ENCODE peak calls at places on chromosome 19, in four cellular contexts. One of them, this sample, is unnamed.

GRCh38 chr19:35000338-35000646 is 169 bp downstream of the GRAMD1A start:
- DNase-seq in germinal center: no peak
- DNase-seq in DMS 273 treated with DMSO at 0.1 percent for 48 hours: no peak
- DNase-seq in amniotic stem cell: no peak
- DNase-seq in this sample: no peak

GRCh38 chr19:30049226-30049625 is 107.2 kb downstream of the URI1 start:
- DNase-seq in germinal center: no peak
- DNase-seq in DMS 273 treated with DMSO at 0.1 percent for 48 hours: no peak
- DNase-seq in amniotic stem cell: no peak
- DNase-seq in this sample: no peak

GRCh38 chr19:31733591-31733990 is 384.4 kb upstream of the TSHZ3 start:
- DNase-seq in germinal center: no peak
- DNase-seq in DMS 273 treated with DMSO at 0.1 percent for 48 hours: no peak
- DNase-seq in amniotic stem cell: no peak
- DNase-seq in this sample: no peak

GRCh38 chr19:5323475-5323811 is 17.2 kb downstream of the PTPRS start:
- DNase-seq in germinal center: no peak
- DNase-seq in DMS 273 treated with DMSO at 0.1 percent for 48 hours: no peak
- DNase-seq in amniotic stem cell: no peak
- DNase-seq in this sample: no peak

GRCh38 chr19:33186835-33187540 is 7.1 kb upstream of the LRP3 start:
- DNase-seq in germinal center: no peak
- DNase-seq in DMS 273 treated with DMSO at 0.1 percent for 48 hours: no peak
- DNase-seq in amniotic stem cell: no peak
- DNase-seq in this sample: no peak

GRCh38 chr19:10010247-10010691 is at the start of gene COL5A3:
- DNase-seq in germinal center: no peak
- DNase-seq in DMS 273 treated with DMSO at 0.1 percent for 48 hours: no peak
- DNase-seq in amniotic stem cell: no peak
- DNase-seq in this sample: no peak

GRCh38 chr19:11202488-11203193 is 5.3 kb upstream of the KANK2 start:
- DNase-seq in germinal center: no peak
- DNase-seq in DMS 273 treated with DMSO at 0.1 percent for 48 hours: no peak
- DNase-seq in amniotic stem cell: no peak
- DNase-seq in this sample: no peak

GRCh38 chr19:13291913-13292312 is 141.7 kb downstream of the IER2 start:
- DNase-seq in germinal center: no peak
- DNase-seq in DMS 273 treated with DMSO at 0.1 percent for 48 hours: no peak
- DNase-seq in amniotic stem cell: no peak
- DNase-seq in this sample: no peak

GRCh38 chr19:48999481-49000325 is 6.0 kb downstream of the RUVBL2 start:
- DNase-seq in germinal center: peak
- DNase-seq in DMS 273 treated with DMSO at 0.1 percent for 48 hours: no peak
- DNase-seq in amniotic stem cell: peak
- DNase-seq in this sample: peak

GRCh38 chr19:575527-576506 is 3.4 kb downstream of the BSG start:
- DNase-seq in germinal center: no peak
- DNase-seq in DMS 273 treated with DMSO at 0.1 percent for 48 hours: no peak
- DNase-seq in amniotic stem cell: no peak
- DNase-seq in this sample: no peak

This sample was measured in NAMALWA.